ENCODE peak calls at places on chromosome 1, in five cellular contexts. N is H1, W is fibroblast of lung, R is transverse colon, D is epithelial cell of proximal tubule. Z is an unnamed sample.

GRCh38 chr1:220690140-220691038 is at the start of gene C1orf115:
- DNase-seq in W (peak; percentile 17), R (peak; percentile 88), D (no peak), N (peak; percentile 44), Z (peak; percentile 34)

GRCh38 chr1:115411388-115412063 is 73.5 kb upstream of the NGF start:
- DNase-seq in N (no peak), W (peak; percentile 71), D (peak; percentile 98), R (no peak), Z (peak; percentile 83)

GRCh38 chr1:39103321-39104157 is 77.4 kb downstream of the NDUFS5 start:
- DNase-seq in D (no peak), N (no peak), R (no peak), W (peak; percentile 69), Z (peak; percentile 75)

GRCh38 chr1:91806777-91807700 is 78.9 kb downstream of the TGFBR3 start:
- DNase-seq in D (no peak), N (no peak), R (no peak), W (peak; percentile 70), Z (peak; percentile 65)

GRCh38 chr1:119001181-119002018 is 13.3 kb upstream of the TBX15 start:
- DNase-seq in R (no peak), N (no peak), D (no peak), W (no peak), Z (peak; percentile 60)

GRCh38 chr1:94247146-94248094 is 10.0 kb upstream of the ARHGAP29 start:
- DNase-seq in R (peak; percentile 79), D (no peak), W (peak; percentile 64), N (no peak), Z (peak; percentile 59)

GRCh38 chr1:201119206-201119814 is 7.1 kb upstream of the CACNA1S start:
- DNase-seq in R (peak; percentile 31), W (peak; percentile 19), N (no peak), D (no peak), Z (peak; percentile 68)

GRCh38 chr1:46547481-46548383 is 3.7 kb downstream of the KNCN start:
- DNase-seq in D (no peak), N (no peak), W (peak; percentile 44), R (no peak), Z (peak; percentile 74)

GRCh38 chr1:222065234-222065633 is 323.3 kb upstream of the DUSP10 start:
- DNase-seq in N (no peak), W (no peak), R (no peak), D (no peak), Z (no peak)

GRCh38 chr1:113616201-113616600 is 143.1 kb downstream of the PHTF1 start:
- DNase-seq in W (peak; percentile 80), N (no peak), D (no peak), R (no peak), Z (peak; percentile 2)

GRCh38 chr1:182783068-182783467 is 6.5 kb upstream of the NPL start:
- DNase-seq in D (no peak), W (no peak), R (no peak), N (no peak), Z (no peak)

GRCh38 chr1:212644866-212645556 is 36.5 kb downstream of the ATF3 start:
- DNase-seq in R (no peak), N (no peak), D (no peak), W (no peak), Z (no peak)

GRCh38 chr1:225735252-225736149 is 42.1 kb upstream of the SRP9 start:
- DNase-seq in R (peak; percentile 34), W (peak; percentile 98), D (peak; percentile 99), N (no peak), Z (peak; percentile 95)

GRCh38 chr1:78673120-78673519 is 23.5 kb downstream of the IFI44 start:
- DNase-seq in W (no peak), D (no peak), N (peak; percentile 9), R (no peak), Z (no peak)
- TF ChIP-seq CTCF in W (no peak), D (no peak), N (peak; percentile 50), R (no peak), Z (no peak)

GRCh38 chr1:247536340-247536739 is at the start of gene OR2C3:
- DNase-seq in W (no peak), N (no peak), D (no peak), R (no peak), Z (no peak)

GRCh38 chr1:247540536-247540935 is 4.3 kb upstream of the OR2C3 start:
- DNase-seq in D (no peak), N (no peak), R (no peak), W (no peak), Z (no peak)

GRCh38 chr1:247538561-247538960 is 2.3 kb upstream of the OR2C3 start:
- DNase-seq in R (no peak), D (no peak), N (no peak), W (no peak), Z (no peak)

GRCh38 chr1:247535402-247535801 is 838 bp downstream of the OR2C3 start:
- DNase-seq in W (no peak), D (no peak), R (no peak), N (no peak), Z (no peak)

GRCh38 chr1:247539214-247539613 is 3.0 kb upstream of the OR2C3 start:
- DNase-seq in W (no peak), R (no peak), N (no peak), D (no peak), Z (no peak)
- H3K4me3 ChIP-seq in W (no peak overlapping the region), R (no peak overlapping the region), N (no peak overlapping the region), D (no peak overlapping the region), Z (no peak overlapping the region)

DNA sequence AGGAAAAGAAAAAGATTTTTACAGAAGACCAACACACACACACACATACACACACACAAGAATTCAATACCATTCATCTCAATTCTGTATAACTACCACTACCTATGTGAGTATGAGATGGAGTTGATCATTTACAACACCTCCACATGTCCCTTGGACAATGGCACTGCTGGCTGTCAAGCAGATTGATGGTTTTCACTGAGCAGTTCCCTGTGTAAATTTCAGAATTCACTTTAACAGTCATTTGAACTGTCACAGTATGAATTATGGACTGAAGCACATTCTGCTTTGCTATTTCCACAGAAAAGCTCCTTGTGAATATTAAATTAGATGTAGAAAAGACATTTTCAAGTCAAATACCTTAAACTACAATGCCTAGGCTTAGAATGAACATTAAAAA is 14.3 kb downstream of the KCNT2 start:
- DNase-seq in D (no peak), W (no peak), R (no peak), N (no peak), Z (no peak)
- TF ChIP-seq CTCF in D (no peak), W (no peak), R (no peak), N (no peak), Z (no peak)

DNA sequence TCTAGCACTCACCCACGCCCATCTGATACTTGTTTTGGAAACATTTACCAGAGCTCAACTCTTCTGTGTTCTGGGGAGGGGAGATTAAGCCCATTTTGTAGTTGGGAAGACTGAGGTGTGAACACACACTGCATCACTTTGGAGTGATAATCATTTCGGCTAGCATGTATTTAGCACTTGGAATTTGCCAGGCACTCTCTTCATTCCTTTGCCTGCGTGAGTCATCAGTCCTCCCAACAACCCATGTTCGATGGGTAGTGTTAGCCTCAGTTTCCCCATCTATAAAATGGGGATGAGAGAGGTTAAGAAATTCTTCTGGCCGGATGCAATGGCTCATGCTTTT is 182.8 kb upstream of the TMEM51 start:
- DNase-seq in W (peak; percentile 15), D (no peak), N (no peak), R (no peak), Z (no peak)
- H3K4me3 ChIP-seq in W (no peak overlapping the region), D (no peak overlapping the region), N (no peak overlapping the region), R (no peak overlapping the region), Z (no peak overlapping the region)

DNA sequence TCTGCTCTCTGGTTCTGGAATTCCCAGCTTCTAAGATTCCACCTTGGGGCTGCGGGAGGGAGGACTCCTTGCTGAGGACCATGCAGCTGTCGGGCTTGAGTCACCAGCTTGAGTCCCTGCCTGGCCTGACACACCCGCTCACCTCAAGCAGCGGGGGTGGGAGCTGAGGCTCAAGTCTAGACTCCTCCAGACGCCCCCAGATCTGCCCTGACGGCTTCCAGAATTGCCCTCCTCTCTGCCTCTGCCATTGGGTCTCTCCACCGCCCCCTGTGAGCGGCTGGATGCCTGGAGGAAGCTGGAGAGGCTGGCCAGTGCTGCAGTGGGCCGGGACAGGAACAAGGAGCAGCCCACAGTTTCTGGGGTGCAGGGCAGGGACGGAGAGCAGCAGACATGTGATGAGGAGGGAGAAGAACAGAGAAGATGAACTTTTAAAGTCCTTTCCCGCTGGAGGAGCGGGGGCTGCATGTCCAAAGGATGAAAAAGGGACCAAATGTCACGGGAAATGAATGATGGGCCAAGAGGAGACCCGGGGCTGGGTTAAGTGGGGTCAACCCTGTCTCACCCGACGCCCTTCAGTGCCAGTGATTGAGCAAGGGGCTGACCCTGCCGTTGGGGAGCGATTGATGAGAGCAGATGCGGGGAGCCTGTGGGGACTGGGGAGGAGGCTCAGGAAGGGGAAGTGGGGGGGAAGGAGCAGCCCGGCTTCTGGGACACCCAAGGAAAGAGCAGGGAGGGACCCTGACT is 13.5 kb downstream of the CRABP2 start:
- DNase-seq in N (no peak), W (peak; percentile 69), D (no peak), R (no peak), Z (peak; percentile 28)
- TF ChIP-seq CTCF in N (no peak), W (peak; percentile 12), D (no peak), R (no peak), Z (peak; percentile 47)

GRCh38 chr1:40379785-40380452 is 6.4 kb downstream of the SMAP2 start:
- DNase-seq in N (no peak), D (no peak), R (no peak), W (peak; percentile 63), Z (no peak)
- H3K4me3 ChIP-seq in N (no peak overlapping the region), D (no peak overlapping the region), R (no peak overlapping the region), W (no peak overlapping the region), Z (no peak overlapping the region)

GRCh38 chr1:2042830-2043773 is 7.1 kb upstream of the PRKCZ start:
- DNase-seq in W (no peak), R (peak; percentile 57), D (no peak), N (no peak), Z (no peak)
- TF ChIP-seq CTCF in W (no peak), R (no peak), D (no peak), N (no peak), Z (no peak)

DNA sequence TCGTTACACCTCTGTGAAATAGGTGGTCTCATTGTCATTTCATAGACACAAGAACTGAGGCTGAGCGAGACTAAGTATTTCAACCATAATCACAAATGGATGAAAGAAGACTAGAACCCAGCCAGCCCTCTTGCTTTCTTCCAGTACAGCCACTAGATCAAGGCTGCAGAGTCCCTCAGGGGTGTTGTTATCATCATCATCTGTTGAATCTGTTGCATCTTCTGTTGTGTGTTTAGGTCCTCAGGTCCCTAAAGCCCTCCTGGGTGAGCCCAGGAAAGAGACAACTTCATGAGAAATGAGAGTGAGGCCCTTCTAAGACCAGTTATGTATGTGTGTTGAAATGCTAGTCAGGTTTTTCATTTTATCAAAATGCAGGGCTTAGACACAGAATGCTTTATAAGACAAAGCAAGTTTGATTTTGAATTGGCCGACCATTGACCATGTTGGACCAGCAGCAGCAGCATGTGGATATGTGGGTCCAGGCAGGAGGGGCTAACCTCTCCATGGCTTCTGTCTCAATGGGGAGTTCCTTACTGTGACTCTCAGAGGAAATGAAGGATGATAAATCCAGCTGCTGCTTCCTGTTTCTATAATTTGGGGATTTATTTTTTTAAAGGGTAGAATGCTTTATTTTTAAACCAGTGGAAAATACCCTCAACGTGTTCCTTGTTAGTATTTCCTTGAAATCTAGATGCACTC is 86.5 kb upstream of the ZNF326 start:
- DNase-seq in N (no peak), W (no peak), R (no peak), D (no peak), Z (peak; percentile 49)
- H3K4me3 ChIP-seq in N (no peak overlapping the region), W (no peak overlapping the region), R (no peak overlapping the region), D (no peak overlapping the region), Z (no peak overlapping the region)

Z was measured in choroid plexus epithelial cell.